ENCODE peak calls at places on chromosomes 5 and 9, in eight cellular contexts. A is neural progenitor cell, C is mesenchymal stem cell, E is heart right ventricle, Z is right atrium auricular region, K is PC-3, Q is adrenal gland, D is gastrocnemius medialis. U is an unnamed sample.

GRCh38 chr5:7995688-7996294 is 126.8 kb downstream of the MTRR start:
- DNase-seq in A (no peak), C (no peak), E (no peak), Z (no peak), K (no peak), Q (no peak), D (no peak), U (no peak)

GRCh38 chr9:113446323-113446740 is 17.2 kb upstream of the RGS3 start:
- DNase-seq in A (peak; percentile 50), C (peak; percentile 67), E (no peak), Z (no peak), K (peak; percentile 67), Q (no peak), D (no peak), U (no peak)

GRCh38 chr9:126635061-126635460 is 21.3 kb downstream of the LMX1B start:
- DNase-seq in A (no peak), C (no peak), E (no peak), Z (no peak), K (no peak), Q (no peak), D (no peak), U (no peak)

GRCh38 chr5:173412566-173412965 is 84.4 kb upstream of the STC2 start:
- DNase-seq in A (no peak), C (no peak), E (no peak), Z (no peak), K (no peak), Q (no peak), D (no peak), U (no peak)

GRCh38 chr5:9766581-9766980 is 136.4 kb upstream of the TAS2R1 start:
- DNase-seq in A (no peak), C (no peak), E (no peak), Z (no peak), K (peak; percentile 81), Q (no peak), D (no peak), U (no peak)

GRCh38 chr5:142826741-142827492 is 56.7 kb downstream of the ARHGAP26 start:
- DNase-seq in A (no peak), C (no peak), E (no peak), Z (no peak), K (peak; percentile 88), Q (peak; percentile 53), D (no peak), U (no peak)

GRCh38 chr9:33287087-33287490 is 3.2 kb upstream of the NFX1 start:
- DNase-seq in A (peak; percentile 65), C (peak; percentile 71), E (peak; percentile 34), Z (no peak), K (peak; percentile 76), Q (peak; percentile 71), D (no peak), U (no peak)

GRCh38 chr9:33044677-33045282 is 19.7 kb downstream of the DNAJA1 start:
- DNase-seq in A (peak; percentile 62), C (no peak), E (peak; percentile 15), Z (no peak), K (peak; percentile 39), Q (peak; percentile 45), D (no peak), U (no peak)

GRCh38 chr5:108295588-108296368 is 86.1 kb downstream of the FBXL17 start:
- DNase-seq in A (no peak), C (peak; percentile 20), E (no peak), Z (no peak), K (peak; percentile 55), Q (no peak), D (no peak), U (no peak)

GRCh38 chr9:125418404-125418803 is 156.8 kb downstream of the GAPVD1 start:
- DNase-seq in A (no peak), C (peak; percentile 7), E (no peak), Z (no peak), K (no peak), Q (no peak), D (no peak), U (no peak)

GRCh38 chr5:180441577-180441976 is 52.6 kb upstream of the CNOT6 start:
- DNase-seq in A (no peak), C (no peak), E (no peak), Z (no peak), K (no peak), Q (no peak), D (no peak), U (no peak)

GRCh38 chr9:2570615-2571479 is 50.7 kb upstream of the VLDLR start:
- DNase-seq in A (no peak), C (peak; percentile 49), E (peak; percentile 95), Z (peak; percentile 93), K (peak; percentile 93), Q (peak; percentile 98), D (peak; percentile 96), U (peak; percentile 69)

GRCh38 chr5:95960802-95961616 is 642 bp downstream of the ELL2 start:
- DNase-seq in A (peak; percentile 90), C (peak; percentile 81), E (peak; percentile 78), Z (no peak), K (peak; percentile 68), Q (peak; percentile 82), D (peak; percentile 60), U (peak; percentile 22)

GRCh38 chr9:114114364-114114763 is 15.3 kb upstream of the KIF12 start:
- DNase-seq in A (no peak), C (peak; percentile 30), E (no peak), Z (no peak), K (peak; percentile 3), Q (no peak), D (no peak), U (no peak)

GRCh38 chr9:114953917-114954316 is 23.5 kb upstream of the TNFSF8 start:
- DNase-seq in A (no peak), C (peak; percentile 82), E (peak; percentile 40), Z (peak; percentile 74), K (peak; percentile 83), Q (peak; percentile 69), D (peak; percentile 41), U (no peak)

GRCh38 chr5:79509244-79509880 is 4.6 kb downstream of the HOMER1 start:
- DNase-seq in A (no peak), C (no peak), E (no peak), Z (no peak), K (no peak), Q (no peak), D (no peak), U (no peak)

GRCh38 chr5:43192558-43193170 is 639 bp downstream of the NIM1K start:
- DNase-seq in A (peak; percentile 39), C (peak; percentile 40), E (peak; percentile 9), Z (no peak), K (peak; percentile 29), Q (peak; percentile 47), D (peak; percentile 4), U (no peak)

GRCh38 chr9:117464941-117465616 is 50.2 kb upstream of the ASTN2 start:
- DNase-seq in A (no peak), C (no peak), E (no peak), Z (no peak), K (no peak), Q (no peak), D (peak; percentile 14), U (no peak)

GRCh38 chr9:132908635-132909034 is 29.9 kb downstream of the SPACA9 start:
- DNase-seq in A (no peak), C (no peak), E (no peak), Z (no peak), K (no peak), Q (no peak), D (no peak), U (no peak)

GRCh38 chr5:74194196-74194595 is 446.3 kb downstream of the ENC1 start:
- DNase-seq in A (no peak), C (no peak), E (no peak), Z (no peak), K (no peak), Q (no peak), D (no peak), U (no peak)

DNA sequence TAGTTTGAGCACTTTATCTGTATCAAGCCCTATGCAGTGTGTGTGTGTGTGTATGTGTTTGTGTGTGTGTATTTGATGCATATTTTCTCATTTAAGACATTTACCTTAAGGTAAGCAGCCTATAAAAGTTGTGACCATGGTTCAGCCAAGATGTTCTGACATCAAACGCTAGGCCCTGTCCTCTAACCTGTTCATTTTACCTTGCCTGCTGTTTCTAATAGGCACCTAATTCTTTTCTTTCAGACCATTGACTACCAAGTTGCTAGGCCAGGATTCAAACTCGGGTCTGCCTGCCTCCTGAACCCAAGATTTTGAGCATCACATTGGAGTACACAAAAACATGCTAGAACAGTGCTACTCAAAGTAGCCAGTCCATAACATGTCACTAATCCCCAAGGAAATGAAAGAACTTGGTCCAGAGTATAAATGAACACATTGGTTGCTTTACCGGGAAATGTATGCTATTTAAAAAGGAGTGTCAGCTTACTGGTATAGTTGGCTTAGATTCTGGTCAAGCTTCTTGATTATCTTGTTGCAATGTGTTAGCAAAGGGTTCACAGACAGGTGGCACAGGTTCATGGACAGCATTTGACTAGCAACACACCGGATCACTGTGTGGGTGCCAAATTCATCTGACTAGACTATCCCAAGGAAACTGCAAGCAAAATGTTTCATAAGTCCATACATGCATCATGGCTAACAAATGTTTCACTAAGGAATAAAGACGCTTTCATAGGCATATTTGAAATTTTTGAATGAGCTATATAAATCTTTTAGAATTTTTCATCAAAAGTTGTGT is 274.3 kb downstream of the PLK2 start:
- DNase-seq in A (no peak), C (no peak), E (no peak), Z (no peak), K (peak; percentile 41), Q (no peak), D (no peak), U (no peak)
- H3K4me1 ChIP-seq in A (peaks cover 16% of the 10 kb centered on the region), C (no peaks in the 10 kb centered on the region), E (peaks cover 30% of the 10 kb centered on the region), Z (peaks cover 9% of the 10 kb centered on the region), K (peaks cover 89% of the 10 kb centered on the region), Q (no peaks in the 10 kb centered on the region), D (peaks cover 6% of the 10 kb centered on the region), U (peaks cover 5% of the 10 kb centered on the region)

GRCh38 chr5:55360190-55360589 is 52.4 kb downstream of the MTREX start:
- DNase-seq in A (no peak), C (no peak), E (no peak), Z (no peak), K (peak; percentile 7), Q (no peak), D (no peak), U (no peak)

GRCh38 chr5:55356896-55357295 is 49.1 kb downstream of the MTREX start:
- DNase-seq in A (no peak), C (no peak), E (no peak), Z (no peak), K (no peak), Q (no peak), D (no peak), U (no peak)
- H3K36me3 ChIP-seq in A (peaks cover 25% of the 10 kb centered on the region), C (peaks cover 89% of the 10 kb centered on the region), E (no peaks in the 10 kb centered on the region), Z (peaks cover 43% of the 10 kb centered on the region), K (peaks cover 19% of the 10 kb centered on the region), Q (peaks cover 34% of the 10 kb centered on the region), D (peaks cover 64% of the 10 kb centered on the region), U (peaks cover 41% of the 10 kb centered on the region)

GRCh38 chr9:111731916-111732315 is 62.8 kb downstream of the SHOC1 start:
- DNase-seq in A (no peak), C (peak; percentile 16), E (no peak), Z (no peak), K (peak; percentile 45), Q (no peak), D (no peak), U (no peak)
- H3K9me3 ChIP-seq in A (no peaks in the 10 kb centered on the region), C (peaks cover 25% of the 10 kb centered on the region), E (no peaks in the 10 kb centered on the region), Z (peaks cover 13% of the 10 kb centered on the region), K (no peaks in the 10 kb centered on the region), Q (peaks cover 4% of the 10 kb centered on the region), D (no peaks in the 10 kb centered on the region), U (no peaks in the 10 kb centered on the region)

DNA sequence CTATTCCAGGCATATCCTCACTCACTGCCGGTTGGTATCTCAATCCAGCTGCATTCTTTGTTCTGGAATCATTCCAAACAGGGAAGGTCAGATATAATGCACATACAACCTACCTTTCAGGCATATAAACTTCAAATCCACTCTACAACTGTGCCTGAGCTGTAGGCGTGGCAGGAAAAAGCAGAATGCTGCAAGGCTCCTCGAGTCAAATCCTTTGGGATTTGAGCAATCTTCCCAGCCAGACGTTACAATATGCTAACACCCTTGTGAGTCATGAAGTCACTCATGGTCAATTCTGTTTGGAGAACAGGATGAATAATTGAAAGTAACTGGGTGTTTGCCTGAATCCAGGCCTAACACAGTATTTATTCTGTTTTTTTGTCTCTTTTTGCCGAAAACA is 294.0 kb downstream of the CWC27 start:
- DNase-seq in A (no peak), C (peak; percentile 96), E (peak; percentile 65), Z (peak; percentile 78), K (peak; percentile 70), Q (peak; percentile 40), D (peak; percentile 30), U (peak; percentile 27)
- H3K4me1 ChIP-seq in A (peaks cover 16% of the 10 kb centered on the region), C (peaks cover 2% of the 10 kb centered on the region), E (peaks cover 18% of the 10 kb centered on the region), Z (peaks cover 13% of the 10 kb centered on the region), K (peaks cover 11% of the 10 kb centered on the region), Q (peaks cover 9% of the 10 kb centered on the region), D (no peaks in the 10 kb centered on the region), U (peaks cover 66% of the 10 kb centered on the region)